ENCODE peak calls at places on chromosomes 4 and X, in four cellular contexts. M is choroid plexus epithelial cell, I is fibroblast of pulmonary artery, G is AG04450. H is an unnamed sample.

GRCh38 chrX:122091571-122091970 is 1044.2 kb downstream of the GLUD2 start:
- DNase-seq in I (no peak), M (no peak), G (no peak), H (no peak)

GRCh38 chr4:53595204-53595603 is 3.9 kb upstream of the LNX1 start:
- DNase-seq in I (no peak), G (no peak), M (no peak), H (no peak)

GRCh38 chr4:65597697-65598096 is 72.6 kb downstream of the EPHA5 start:
- DNase-seq in I (no peak), M (no peak), G (no peak), H (no peak)

GRCh38 chrX:54758114-54759055 is 39.7 kb downstream of the ITIH6 start:
- DNase-seq in G (no peak), M (no peak), I (no peak), H (no peak)

GRCh38 chr4:19009886-19010285 is 988.3 kb upstream of the LCORL start:
- DNase-seq in I (no peak), G (no peak), M (no peak), H (no peak)

GRCh38 chr4:19025031-19025430 is 1003.5 kb upstream of the LCORL start:
- DNase-seq in M (peak), I (no peak), G (no peak), H (no peak)

GRCh38 chr4:40307627-40308497 is 27.3 kb upstream of the CHRNA9 start:
- DNase-seq in G (no peak), I (no peak), M (no peak), H (peak)

GRCh38 chr4:83504544-83504943 is 19.6 kb upstream of the ABRAXAS1 start:
- DNase-seq in I (no peak), M (no peak), G (no peak), H (no peak)

GRCh38 chr4:15410750-15411149 is 17.1 kb upstream of the C1QTNF7 start:
- DNase-seq in I (peak), G (no peak), M (peak), H (no peak)

GRCh38 chrX:56766554-56767412 is 37.7 kb downstream of the NBDY start:
- DNase-seq in G (no peak), I (peak), M (peak), H (peak)

GRCh38 chr4:182643801-182644311 is 273.3 kb downstream of the DCTD start:
- DNase-seq in G (peak), M (peak), I (peak), H (no peak)

GRCh38 chr4:147772459-147772969 is 40.6 kb downstream of the ARHGAP10 start:
- DNase-seq in M (peak), I (peak), G (peak), H (no peak)

GRCh38 chr4:85611661-85612060 is 136.7 kb downstream of the ARHGAP24 start:
- DNase-seq in I (no peak), G (no peak), M (no peak), H (no peak)

GRCh38 chr4:66899422-66900065 is 645.8 kb downstream of the CENPC start:
- DNase-seq in M (no peak), G (no peak), I (no peak), H (no peak)

GRCh38 chr4:163404080-163404479 is 60.4 kb downstream of the NPY5R start:
- DNase-seq in I (no peak), M (no peak), G (no peak), H (no peak)
- H3K4me3 ChIP-seq in I (no peak), M (no peak), G (no peak), H (no peak)

GRCh38 chr4:114180481-114180880 is 201.0 kb upstream of the ARSJ start:
- DNase-seq in G (peak), I (peak), M (peak), H (no peak)
- TF ChIP-seq CTCF in G (peak), I (peak), M (peak), H (peak)

GRCh38 chr4:157992038-157992706 is 180.7 kb downstream of the GASK1B start:
- DNase-seq in M (peak), G (peak), I (peak), H (no peak)
- H3K4me3 ChIP-seq in M (peak), G (no peak), I (peak), H (no peak)

GRCh38 chrX:134023851-134024281 is 38.5 kb upstream of the GPC3 start:
- DNase-seq in G (no peak), I (peak), M (no peak), H (no peak)

GRCh38 chrX:134024686-134025377 is 39.4 kb upstream of the GPC3 start:
- DNase-seq in I (no peak), M (no peak), G (no peak), H (no peak)

GRCh38 chrX:134025986-134026731 is 40.8 kb upstream of the GPC3 start:
- DNase-seq in M (no peak), I (no peak), G (no peak), H (no peak)

GRCh38 chrX:134020910-134021309 is 35.5 kb upstream of the GPC3 start:
- DNase-seq in G (no peak), M (no peak), I (no peak), H (no peak)

DNA sequence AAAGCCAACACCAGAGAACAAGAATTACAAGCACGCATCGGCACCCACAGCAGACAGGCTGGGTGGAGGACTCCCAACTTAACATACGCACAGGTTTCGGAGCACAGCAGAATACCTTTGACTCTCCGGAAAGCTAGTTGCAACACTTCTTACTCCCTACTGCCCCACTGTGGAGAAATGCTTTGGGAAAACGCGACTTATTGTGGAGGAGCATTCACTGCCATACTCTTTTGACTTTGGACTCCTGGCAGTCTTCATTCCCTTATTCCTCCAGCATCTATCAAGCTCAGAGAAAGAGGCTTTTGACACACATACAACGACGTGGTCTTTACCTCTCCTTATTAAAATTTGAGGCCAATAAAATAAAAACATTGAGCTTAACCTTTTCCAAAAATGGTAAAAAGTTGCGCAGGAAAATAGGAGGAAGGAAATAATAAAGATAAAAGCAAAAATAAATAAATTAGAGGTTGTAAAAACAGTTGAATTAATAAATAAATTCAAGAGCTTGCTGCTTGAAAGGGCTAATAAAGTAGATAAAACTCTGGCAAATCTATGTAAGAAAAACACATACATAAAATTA is 41.4 kb upstream of the GPC3 start:
- DNase-seq in I (peak), M (peak), G (no peak), H (no peak)
- TF ChIP-seq CTCF in I (peak), M (peak), G (peak), H (peak)

GRCh38 chr4:93870876-93871458 is 42.4 kb downstream of the ATOH1 start:
- DNase-seq in G (no peak), M (no peak), I (no peak), H (no peak)

GRCh38 chr4:93865650-93866049 is 37.1 kb downstream of the ATOH1 start:
- DNase-seq in M (no peak), G (no peak), I (no peak), H (no peak)

GRCh38 chr4:93867416-93868001 is 39.0 kb downstream of the ATOH1 start:
- DNase-seq in M (no peak), I (no peak), G (no peak), H (no peak)
- H3K4me3 ChIP-seq in M (no peak), I (no peak), G (no peak), H (no peak)

GRCh38 chrX:42678133-42678532 is 99.8 kb downstream of the PPP1R2C start:
- DNase-seq in I (peak), M (peak), G (no peak), H (no peak)
- TF ChIP-seq CTCF in I (peak), M (peak), G (no peak), H (no peak)

DNA sequence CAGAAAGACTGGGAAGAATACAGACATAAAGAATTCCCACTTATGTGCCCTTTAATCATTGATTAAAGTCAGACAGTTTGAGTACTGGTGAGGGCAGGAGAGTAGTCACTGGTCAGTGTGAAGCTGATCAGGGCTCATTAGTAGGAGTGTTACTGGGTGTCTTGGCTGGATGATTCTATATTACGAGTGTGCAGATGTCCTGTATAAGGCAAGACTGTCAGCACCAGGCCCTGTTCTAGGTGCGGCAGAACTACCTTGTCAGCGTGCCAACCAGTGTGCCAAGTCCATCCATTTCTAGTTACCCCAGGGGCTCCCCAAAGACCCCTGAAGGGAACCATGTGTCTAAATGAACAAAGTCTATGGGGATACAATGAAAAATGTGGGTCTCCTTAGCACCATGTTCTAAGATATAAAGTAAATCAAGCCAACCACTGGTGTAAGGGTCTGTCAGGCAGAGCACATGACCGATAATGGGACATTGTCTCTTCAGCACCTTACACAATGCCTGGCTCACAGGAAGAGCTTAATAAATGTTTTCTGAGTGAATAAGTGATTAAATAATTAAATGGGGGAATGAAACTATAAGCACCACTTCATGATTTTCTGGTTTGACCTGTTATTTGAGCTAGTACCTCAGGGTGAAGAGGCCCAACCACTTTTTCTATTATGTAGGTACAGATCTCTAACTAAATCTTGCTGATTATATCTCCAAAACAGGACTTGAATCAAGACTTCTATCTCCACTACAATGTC is 205.0 kb downstream of the CAMK2D start:
- DNase-seq in I (no peak), M (no peak), G (no peak), H (no peak)
- H3K4me3 ChIP-seq in I (no peak), M (no peak), G (no peak), H (no peak)

GRCh38 chrX:154720067-154720466 is 30.8 kb downstream of the GAB3 start:
- DNase-seq in I (no peak), M (no peak), G (no peak), H (no peak)

GRCh38 chrX:154715825-154716224 is 35.1 kb downstream of the GAB3 start:
- DNase-seq in I (no peak), G (no peak), M (no peak), H (no peak)

GRCh38 chrX:154718607-154719006 is 32.3 kb downstream of the GAB3 start:
- DNase-seq in M (no peak), I (no peak), G (no peak), H (no peak)

GRCh38 chrX:154719132-154719675 is 31.7 kb downstream of the GAB3 start:
- DNase-seq in M (peak), I (peak), G (no peak), H (no peak)

GRCh38 chrX:154717824-154718223 is 33.1 kb downstream of the GAB3 start:
- DNase-seq in M (peak), I (peak), G (no peak), H (no peak)
- TF ChIP-seq CTCF in M (peak), I (no peak), G (no peak), H (no peak)

DNA sequence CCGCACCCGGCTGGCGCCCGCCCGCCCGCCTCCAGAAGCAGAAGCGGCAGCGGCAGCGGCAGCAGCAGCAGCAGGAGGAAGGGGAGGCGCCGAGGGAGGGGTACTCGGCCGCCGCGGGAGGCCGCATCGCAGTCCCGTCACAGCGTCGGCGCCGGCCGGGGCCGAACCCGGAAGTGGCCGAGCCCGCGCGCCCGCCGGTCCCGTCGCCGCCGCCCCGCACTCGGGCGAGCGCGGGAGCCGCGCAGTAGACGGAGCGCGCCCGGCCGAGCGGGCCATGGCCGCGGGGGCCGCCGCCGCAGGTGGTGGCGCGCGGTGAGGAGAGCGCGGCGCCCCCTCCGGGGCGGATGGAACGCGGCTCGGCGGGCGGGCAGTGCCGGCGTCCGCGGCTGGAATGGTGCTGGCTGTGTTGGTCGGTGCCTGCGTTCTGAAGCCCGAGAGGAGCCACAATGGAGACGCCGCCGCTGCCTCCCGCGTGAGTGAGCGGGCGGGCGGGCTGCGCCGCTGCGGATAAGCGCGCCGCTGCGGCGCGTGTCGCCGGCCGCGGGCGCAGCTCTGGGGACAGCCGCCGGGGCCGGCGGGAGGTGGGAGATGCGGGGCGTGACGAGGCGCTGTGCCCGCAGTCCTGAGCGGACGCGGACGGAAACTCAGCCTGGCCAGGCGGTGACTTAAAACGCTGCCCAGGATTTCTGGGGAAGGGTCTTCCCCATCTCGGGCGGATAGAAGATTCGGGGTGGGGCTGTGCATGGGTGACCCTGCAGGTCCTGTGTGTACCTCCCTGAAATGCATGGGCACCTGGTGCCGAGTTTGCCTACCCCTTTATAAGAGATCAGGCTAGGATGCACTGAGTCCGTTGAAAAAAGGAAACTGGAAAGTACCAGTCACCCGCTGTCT is at the start of gene KLHL2:
- DNase-seq in M (peak), I (peak), G (peak), H (peak)
- H3K4me3 ChIP-seq in M (peak), I (peak), G (peak), H (peak)